ENCODE peak calls at places on chromosomes 1 and 21, in ten cellular contexts. Q, W, D, A, P, E, M, B, J and N are unnamed samples.
A peak's percentile ranks its signal among the peaks of the same experiment; 100 is the strongest.

GRCh38 chr1:241596633-241597032 is 43.5 kb downstream of the CHML start:
- DNase-seq in Q (no peak), A (no peak), P (no peak), D (no peak), W (no peak), M (no peak), E (no peak), B (no peak), J (no peak), N (no peak)

GRCh38 chr21:33924079-33924765 is 8.6 kb upstream of the ATP5PO start:
- DNase-seq in W (peak; percentile 93), B (peak; percentile 87), E (peak; percentile 93), J (peak; percentile 69), A (peak; percentile 48), M (peak; percentile 91), D (peak; percentile 84), Q (peak; percentile 92), P (peak; percentile 88), N (peak; percentile 91)

GRCh38 chr1:213019450-213019849 is 3.8 kb upstream of the ANGEL2 start:
- DNase-seq in A (no peak), P (no peak), J (no peak), W (no peak), B (no peak), D (no peak), M (no peak), E (no peak), Q (no peak), N (no peak)

GRCh38 chr1:201678264-201679101 is 139.6 kb downstream of the NAV1 start:
- DNase-seq in E (no peak), D (no peak), P (no peak), J (no peak), B (no peak), Q (no peak), A (no peak), W (peak; percentile 47), M (no peak), N (no peak)

GRCh38 chr1:204623894-204624361 is 61.6 kb downstream of the LRRN2 start:
- DNase-seq in A (no peak), M (no peak), P (no peak), B (no peak), D (no peak), E (no peak), J (peak; percentile 21), W (no peak), Q (no peak), N (no peak)

GRCh38 chr1:50851466-50851865 is 108.6 kb downstream of the FAF1 start:
- DNase-seq in B (no peak), E (no peak), A (no peak), P (no peak), Q (no peak), D (no peak), J (no peak), W (no peak), M (no peak), N (no peak)

GRCh38 chr1:233627376-233627775 is 13.5 kb downstream of the KCNK1 start:
- DNase-seq in A (no peak), B (no peak), W (no peak), M (no peak), P (no peak), J (no peak), E (no peak), Q (no peak), D (no peak), N (no peak)

GRCh38 chr1:206461602-206462455 is 8.4 kb upstream of the IKBKE start:
- DNase-seq in B (peak; percentile 62), P (no peak), Q (no peak), W (peak; percentile 89), E (peak; percentile 86), J (peak; percentile 27), D (peak; percentile 47), A (peak; percentile 49), M (peak; percentile 86), N (no peak)

GRCh38 chr1:56967900-56968832 is 2.4 kb upstream of the C8B start:
- DNase-seq in J (peak; percentile 7), Q (peak; percentile 73), B (no peak), E (no peak), W (peak; percentile 67), P (no peak), A (no peak), D (no peak), M (no peak), N (peak; percentile 2)

GRCh38 chr1:233005703-233006102 is 55.3 kb downstream of the NTPCR start:
- DNase-seq in M (no peak), D (no peak), B (no peak), Q (no peak), W (no peak), A (no peak), E (no peak), J (no peak), P (no peak), N (no peak)

GRCh38 chr1:42981406-42981805 is 22.7 kb upstream of the SLC2A1 start:
- DNase-seq in D (no peak), W (no peak), J (no peak), B (no peak), A (no peak), M (no peak), Q (no peak), P (no peak), E (no peak), N (no peak)

GRCh38 chr1:20366766-20367602 is 76.3 kb downstream of the VWA5B1 start:
- DNase-seq in Q (no peak), D (no peak), M (no peak), A (no peak), E (peak; percentile 46), B (no peak), J (no peak), P (peak; percentile 27), W (peak; percentile 57), N (peak; percentile 54)

GRCh38 chr1:225415307-225415706 is 12.5 kb downstream of the LBR start:
- DNase-seq in M (no peak), P (no peak), E (no peak), J (no peak), A (no peak), B (no peak), Q (no peak), D (no peak), W (no peak), N (no peak)
- TF ChIP-seq CTCF in M (no peak), P (no peak), E (no peak), J (no peak), A (no peak), B (no peak), Q (no peak), D (no peak), W (peak; percentile 8), N (no peak)

GRCh38 chr1:59317343-59317742 is 20.4 kb downstream of the FGGY start:
- DNase-seq in Q (no peak), A (no peak), D (no peak), E (no peak), B (no peak), W (no peak), J (no peak), M (no peak), P (no peak), N (no peak)
- H3K4me1 ChIP-seq in Q (peaks cover 17% of the 10 kb centered on the region), A (no peaks in the 10 kb centered on the region), D (peaks cover 7% of the 10 kb centered on the region), E (peaks cover 16% of the 10 kb centered on the region), B (no peaks in the 10 kb centered on the region), W (no peaks in the 10 kb centered on the region), J (peaks cover 3% of the 10 kb centered on the region), M (no peaks in the 10 kb centered on the region), P (peaks cover 6% of the 10 kb centered on the region), N (peaks cover 5% of the 10 kb centered on the region)

GRCh38 chr1:100089082-100089481 is 43.6 kb downstream of the SASS6 start:
- DNase-seq in P (no peak), J (no peak), E (no peak), B (no peak), Q (no peak), W (no peak), A (no peak), D (no peak), M (no peak), N (no peak)

GRCh38 chr1:100087396-100087795 is 45.3 kb downstream of the SASS6 start:
- DNase-seq in M (no peak), A (no peak), Q (no peak), J (no peak), W (no peak), D (no peak), P (no peak), E (no peak), B (no peak), N (no peak)

DNA sequence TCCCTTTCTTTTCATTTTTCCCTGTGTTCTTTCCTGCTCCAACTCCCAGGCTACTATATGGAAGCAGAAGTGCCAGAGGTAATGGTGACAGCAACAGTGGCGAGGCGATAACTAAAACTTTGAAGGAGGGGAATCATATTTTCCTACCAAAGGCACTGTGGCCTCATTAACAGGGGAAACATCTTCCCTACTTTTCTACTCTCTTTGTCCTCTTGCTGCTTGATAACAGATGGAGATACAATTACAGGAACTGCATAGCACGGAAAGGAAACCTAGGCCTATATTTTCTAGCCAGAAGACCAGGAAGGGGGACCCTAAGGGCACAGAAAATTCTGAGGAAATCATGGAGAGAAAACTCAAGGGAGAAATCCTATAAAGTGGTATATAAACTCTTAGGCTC is 42.3 kb downstream of the SASS6 start:
- DNase-seq in D (no peak), A (no peak), B (no peak), W (no peak), E (no peak), M (no peak), P (no peak), Q (no peak), J (no peak), N (no peak)
- H3K4me3 ChIP-seq in D (no peak overlapping the region), A (no peak overlapping the region), B (no peak overlapping the region), W (no peak overlapping the region), E (no peak overlapping the region), M (no peak overlapping the region), P (no peak overlapping the region), Q (no peak overlapping the region), J (no peak overlapping the region), N (no peak overlapping the region)

GRCh38 chr1:170670751-170671628 is 7.1 kb downstream of the PRRX1 start:
- DNase-seq in M (no peak), P (peak; percentile 48), Q (peak; percentile 76), J (no peak), W (peak; percentile 70), E (peak; percentile 16), D (no peak), B (no peak), A (no peak), N (peak; percentile 74)

GRCh38 chr1:170669586-170670332 is 5.8 kb downstream of the PRRX1 start:
- DNase-seq in E (no peak), M (no peak), B (no peak), A (no peak), W (no peak), Q (no peak), J (no peak), D (no peak), P (no peak), N (no peak)

GRCh38 chr1:170669036-170669435 is 5.1 kb downstream of the PRRX1 start:
- DNase-seq in Q (no peak), A (no peak), E (no peak), P (no peak), J (no peak), W (no peak), D (no peak), B (no peak), M (no peak), N (no peak)

GRCh38 chr1:170674239-170674638 is 10.3 kb downstream of the PRRX1 start:
- DNase-seq in D (no peak), Q (no peak), E (no peak), B (no peak), M (no peak), J (no peak), W (no peak), A (no peak), P (no peak), N (no peak)

DNA sequence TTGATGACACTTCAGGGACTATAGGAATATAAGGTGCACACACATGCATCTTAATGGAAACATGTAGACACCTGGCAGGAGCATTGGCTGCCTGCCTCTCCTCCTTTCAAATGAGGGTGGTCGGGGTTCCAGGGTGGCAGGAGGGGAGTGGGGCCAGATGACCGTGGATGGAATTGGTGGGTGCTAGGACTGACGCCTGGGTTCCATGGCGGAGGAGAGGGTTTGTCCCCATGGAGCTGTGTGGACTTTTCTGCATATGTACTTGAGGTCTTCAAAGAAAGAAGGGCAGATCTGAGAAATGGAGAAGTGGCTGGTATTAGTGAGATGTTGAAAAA is 7.7 kb downstream of the PRRX1 start:
- DNase-seq in J (no peak), P (no peak), Q (no peak), E (no peak), A (no peak), D (no peak), M (no peak), W (no peak), B (no peak), N (no peak)
- TF ChIP-seq CTCF in J (no peak), P (no peak), Q (no peak), E (no peak), A (no peak), D (no peak), M (no peak), W (no peak), B (no peak), N (no peak)